ENCODE peak calls at places on chromosomes 5 and 9, in six cellular contexts. One of them, this sample, is unnamed. For H3K4me1, the result is how much of the 10 kb centered on the place peaks cover.

GRCh38 chr5:160938532-160938931 is 86.5 kb upstream of the ATP10B start:
- DNase-seq in GM12878: no peak
- DNase-seq in HCT116: no peak
- DNase-seq in endothelial cell of umbilical vein: no peak
- DNase-seq in GM23338: no peak
- DNase-seq in stomach: peak
- DNase-seq in this sample: no peak

GRCh38 chr5:133383580-133383939 is 228.8 kb downstream of the FSTL4 start:
- DNase-seq in GM12878: no peak
- DNase-seq in endothelial cell of umbilical vein: no peak
- DNase-seq in stomach: peak
- DNase-seq in GM23338: peak
- DNase-seq in HCT116: no peak
- DNase-seq in this sample: no peak

GRCh38 chr9:83423815-83424707 is 114.1 kb downstream of the FRMD3 start:
- DNase-seq in HCT116: no peak
- DNase-seq in stomach: no peak
- DNase-seq in GM12878: no peak
- DNase-seq in endothelial cell of umbilical vein: no peak
- DNase-seq in GM23338: no peak
- DNase-seq in this sample: no peak

GRCh38 chr5:128338649-128339048 is 199.4 kb downstream of the FBN2 start:
- DNase-seq in endothelial cell of umbilical vein: no peak
- DNase-seq in GM23338: no peak
- DNase-seq in HCT116: no peak
- DNase-seq in stomach: no peak
- DNase-seq in GM12878: no peak
- DNase-seq in this sample: no peak

GRCh38 chr9:133848471-133848870 is 110.3 kb upstream of the SARDH start:
- DNase-seq in endothelial cell of umbilical vein: no peak
- DNase-seq in stomach: no peak
- DNase-seq in HCT116: no peak
- DNase-seq in GM12878: no peak
- DNase-seq in GM23338: no peak
- DNase-seq in this sample: no peak

GRCh38 chr5:112930082-112930344 is 8.0 kb upstream of the REEP5 start:
- DNase-seq in HCT116: no peak
- DNase-seq in endothelial cell of umbilical vein: no peak
- DNase-seq in stomach: no peak
- DNase-seq in GM23338: no peak
- DNase-seq in GM12878: peak
- DNase-seq in this sample: no peak

GRCh38 chr5:132500244-132500930 is 9.8 kb upstream of the IRF1 start:
- DNase-seq in GM12878: no peak
- DNase-seq in endothelial cell of umbilical vein: no peak
- DNase-seq in GM23338: no peak
- DNase-seq in stomach: peak
- DNase-seq in HCT116: no peak
- DNase-seq in this sample: no peak

GRCh38 chr5:168552146-168552545 is 23.0 kb downstream of the FBLL1 start:
- DNase-seq in HCT116: no peak
- DNase-seq in GM23338: no peak
- DNase-seq in GM12878: no peak
- DNase-seq in endothelial cell of umbilical vein: peak
- DNase-seq in stomach: no peak
- DNase-seq in this sample: no peak

GRCh38 chr5:148910686-148911361 is 84.4 kb downstream of the ADRB2 start:
- DNase-seq in endothelial cell of umbilical vein: peak
- DNase-seq in GM23338: no peak
- DNase-seq in GM12878: no peak
- DNase-seq in HCT116: peak
- DNase-seq in stomach: peak
- DNase-seq in this sample: no peak

GRCh38 chr9:98795970-98796363 is 388 bp downstream of the ANKS6 start:
- DNase-seq in endothelial cell of umbilical vein: no peak
- DNase-seq in GM23338: peak
- DNase-seq in stomach: peak
- DNase-seq in GM12878: no peak
- DNase-seq in HCT116: no peak
- DNase-seq in this sample: no peak

GRCh38 chr5:136020383-136021015 is 8.3 kb upstream of the TGFBI start:
- DNase-seq in endothelial cell of umbilical vein: peak
- DNase-seq in GM12878: no peak
- DNase-seq in stomach: no peak
- DNase-seq in HCT116: peak
- DNase-seq in GM23338: no peak
- DNase-seq in this sample: no peak

GRCh38 chr5:172497591-172498255 is 43.4 kb upstream of the SH3PXD2B start:
- DNase-seq in HCT116: no peak
- DNase-seq in stomach: no peak
- DNase-seq in GM12878: no peak
- DNase-seq in GM23338: no peak
- DNase-seq in endothelial cell of umbilical vein: no peak
- DNase-seq in this sample: no peak

GRCh38 chr9:85425153-85425611 is 316.6 kb downstream of the AGTPBP1 start:
- DNase-seq in GM23338: peak
- DNase-seq in HCT116: peak
- DNase-seq in GM12878: no peak
- DNase-seq in stomach: peak
- DNase-seq in endothelial cell of umbilical vein: peak
- DNase-seq in this sample: peak

GRCh38 chr9:36323926-36324325 is 65.7 kb upstream of the GNE start:
- DNase-seq in GM12878: peak
- DNase-seq in HCT116: no peak
- DNase-seq in GM23338: no peak
- DNase-seq in endothelial cell of umbilical vein: no peak
- DNase-seq in stomach: no peak
- DNase-seq in this sample: no peak

GRCh38 chr9:34566191-34566849 is 23.2 kb downstream of the CNTFR start:
- DNase-seq in endothelial cell of umbilical vein: no peak
- DNase-seq in HCT116: no peak
- DNase-seq in GM23338: no peak
- DNase-seq in GM12878: no peak
- DNase-seq in stomach: no peak
- DNase-seq in this sample: no peak

GRCh38 chr5:113331201-113331551 is 103.6 kb downstream of the TSSK1B start:
- DNase-seq in GM23338: no peak
- DNase-seq in GM12878: no peak
- DNase-seq in HCT116: no peak
- DNase-seq in stomach: no peak
- DNase-seq in endothelial cell of umbilical vein: no peak
- DNase-seq in this sample: no peak

GRCh38 chr5:125348936-125349335 is 602.5 kb upstream of the ZNF608 start:
- DNase-seq in endothelial cell of umbilical vein: no peak
- DNase-seq in GM23338: no peak
- DNase-seq in GM12878: no peak
- DNase-seq in HCT116: no peak
- DNase-seq in stomach: no peak
- DNase-seq in this sample: no peak

GRCh38 chr9:111069233-111069632 is 31.0 kb upstream of the LPAR1 start:
- DNase-seq in GM23338: no peak
- DNase-seq in GM12878: no peak
- DNase-seq in HCT116: no peak
- DNase-seq in stomach: no peak
- DNase-seq in endothelial cell of umbilical vein: no peak
- DNase-seq in this sample: no peak

GRCh38 chr9:101325053-101325452 is 59.8 kb downstream of the BAAT start:
- DNase-seq in HCT116: no peak
- DNase-seq in endothelial cell of umbilical vein: no peak
- DNase-seq in stomach: no peak
- DNase-seq in GM12878: no peak
- DNase-seq in GM23338: no peak
- DNase-seq in this sample: no peak

GRCh38 chr5:136101884-136102283 is 30.8 kb upstream of the SMAD5 start:
- DNase-seq in HCT116: no peak
- DNase-seq in stomach: no peak
- DNase-seq in GM23338: no peak
- DNase-seq in GM12878: no peak
- DNase-seq in endothelial cell of umbilical vein: no peak
- DNase-seq in this sample: no peak

GRCh38 chr5:61840354-61840753 is 465.7 kb upstream of the KIF2A start:
- DNase-seq in stomach: no peak
- DNase-seq in GM23338: peak
- DNase-seq in HCT116: no peak
- DNase-seq in endothelial cell of umbilical vein: no peak
- DNase-seq in GM12878: no peak
- DNase-seq in this sample: no peak

GRCh38 chr5:37837101-37838032 is 2.5 kb downstream of the GDNF start:
- DNase-seq in GM23338: peak
- DNase-seq in HCT116: peak
- DNase-seq in stomach: peak
- DNase-seq in endothelial cell of umbilical vein: peak
- DNase-seq in GM12878: no peak
- DNase-seq in this sample: peak

GRCh38 chr5:16665611-16666010 is 48.8 kb upstream of the RETREG1 start:
- DNase-seq in endothelial cell of umbilical vein: no peak
- DNase-seq in stomach: no peak
- DNase-seq in GM23338: no peak
- DNase-seq in HCT116: no peak
- DNase-seq in GM12878: no peak
- DNase-seq in this sample: no peak

GRCh38 chr5:77946381-77947050 is 170.4 kb upstream of the TBCA start:
- DNase-seq in stomach: no peak
- DNase-seq in GM23338: no peak
- DNase-seq in endothelial cell of umbilical vein: no peak
- DNase-seq in GM12878: no peak
- DNase-seq in HCT116: no peak
- DNase-seq in this sample: no peak

DNA sequence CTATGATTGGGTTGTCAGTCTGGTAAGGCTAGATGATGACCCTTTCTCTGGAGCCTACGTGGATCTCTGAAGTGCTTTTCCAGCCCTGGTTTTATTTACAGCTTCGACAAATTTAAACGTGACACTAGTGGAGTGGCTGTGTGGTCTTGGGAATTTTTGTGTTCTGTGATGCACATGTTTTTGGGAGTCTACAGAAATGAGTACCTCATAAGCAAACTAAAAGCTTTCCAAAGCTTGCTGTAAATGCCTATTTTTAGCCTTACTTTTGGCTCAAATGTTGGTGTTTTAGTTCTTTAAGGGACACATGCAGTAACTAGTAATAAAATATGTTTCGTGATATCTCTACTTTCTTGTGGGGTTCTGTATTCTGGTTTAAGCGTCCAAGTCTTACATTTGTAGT is 3.3 kb downstream of the LARP1 start:
- DNase-seq in HCT116: no peak
- DNase-seq in endothelial cell of umbilical vein: no peak
- DNase-seq in GM23338: no peak
- DNase-seq in stomach: no peak
- DNase-seq in GM12878: no peak
- DNase-seq in this sample: no peak
- H3K4me1 ChIP-seq in HCT116: half or more
- H3K4me1 ChIP-seq in endothelial cell of umbilical vein: under half
- H3K4me1 ChIP-seq in GM23338: half or more
- H3K4me1 ChIP-seq in stomach: half or more
- H3K4me1 ChIP-seq in GM12878: under half
- H3K4me1 ChIP-seq in this sample: half or more

GRCh38 chr5:102857090-102857818 is 102.1 kb downstream of the PAM start:
- DNase-seq in endothelial cell of umbilical vein: no peak
- DNase-seq in stomach: no peak
- DNase-seq in GM12878: no peak
- DNase-seq in GM23338: no peak
- DNase-seq in HCT116: no peak
- DNase-seq in this sample: no peak
- TF ChIP-seq POLR2AphosphoS5 in endothelial cell of umbilical vein: no peak
- TF ChIP-seq POLR2AphosphoS5 in stomach: no peak
- TF ChIP-seq POLR2AphosphoS5 in GM12878: no peak
- TF ChIP-seq POLR2AphosphoS5 in GM23338: no peak
- TF ChIP-seq POLR2AphosphoS5 in HCT116: no peak
- TF ChIP-seq POLR2AphosphoS5 in this sample: no peak

GRCh38 chr5:173895766-173896165 is 7.6 kb downstream of the CPEB4 start:
- DNase-seq in GM23338: no peak
- DNase-seq in stomach: no peak
- DNase-seq in endothelial cell of umbilical vein: no peak
- DNase-seq in GM12878: no peak
- DNase-seq in HCT116: no peak
- DNase-seq in this sample: no peak
- H3K27ac ChIP-seq in GM23338: no peak
- H3K27ac ChIP-seq in stomach: peak
- H3K27ac ChIP-seq in endothelial cell of umbilical vein: no peak
- H3K27ac ChIP-seq in GM12878: peak
- H3K27ac ChIP-seq in HCT116: no peak
- H3K27ac ChIP-seq in this sample: no peak

DNA sequence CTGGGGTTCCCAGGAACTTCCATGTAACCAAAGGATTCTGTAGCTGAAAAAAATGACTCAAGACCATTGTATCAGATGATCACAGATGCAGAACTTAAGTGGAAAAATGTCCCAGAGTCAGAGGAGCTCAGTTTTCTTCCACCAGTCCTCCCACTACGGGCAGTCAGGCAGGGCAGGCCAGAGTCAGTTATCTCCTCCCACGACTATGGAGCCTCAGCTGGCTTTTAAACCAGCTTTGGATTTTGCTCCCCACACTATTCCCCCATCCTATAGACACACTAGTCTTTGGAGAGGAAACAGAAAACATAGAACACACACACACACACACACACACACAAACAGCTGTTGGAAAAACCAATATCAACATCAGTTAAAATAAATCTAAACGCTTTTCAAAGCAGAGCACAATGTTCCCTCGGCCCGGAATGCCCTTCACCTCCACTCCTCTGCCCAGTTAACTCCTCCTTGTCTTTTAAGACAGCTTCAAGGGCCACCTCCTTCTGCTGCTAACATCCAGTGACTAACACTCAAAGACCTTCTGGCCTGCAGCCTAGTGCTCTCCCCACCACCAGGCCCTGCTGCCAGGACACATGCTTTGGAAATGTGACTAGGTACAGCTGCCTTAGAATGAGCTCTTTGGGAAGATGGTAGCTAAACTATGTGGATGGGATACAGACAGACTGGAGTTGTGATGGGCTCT is 56.8 kb downstream of the NIPAL4 start:
- DNase-seq in GM12878: no peak
- DNase-seq in GM23338: no peak
- DNase-seq in stomach: no peak
- DNase-seq in endothelial cell of umbilical vein: no peak
- DNase-seq in HCT116: no peak
- DNase-seq in this sample: no peak
- H3K4me1 ChIP-seq in GM12878: under half
- H3K4me1 ChIP-seq in GM23338: under half
- H3K4me1 ChIP-seq in stomach: under half
- H3K4me1 ChIP-seq in endothelial cell of umbilical vein: under half
- H3K4me1 ChIP-seq in HCT116: under half
- H3K4me1 ChIP-seq in this sample: under half

This sample was measured in Panc1.